ENCODE peak calls at places on chromosomes 13 and 19, in four cellular contexts. F is GM06990, Y is transverse colon, T is IMR-90. W is an unnamed sample.

GRCh38 chr13:28493740-28494536 is 990 bp downstream of the FLT1 start:
- DNase-seq in F (no peak), Y (no peak), T (no peak), W (no peak)

GRCh38 chr13:79810671-79811070 is 329.7 kb downstream of the NDFIP2 start:
- DNase-seq in F (no peak), Y (no peak), T (peak), W (no peak)

GRCh38 chr13:98293570-98294142 is 116.6 kb upstream of the RNF113B start:
- DNase-seq in F (no peak), Y (no peak), T (peak), W (no peak)

GRCh38 chr19:55069137-55069858 is 6.3 kb upstream of the RDH13 start:
- DNase-seq in F (no peak), Y (peak), T (no peak), W (no peak)

GRCh38 chr19:50780753-50781480 is 9.3 kb upstream of the ACP4 start:
- DNase-seq in F (no peak), Y (no peak), T (no peak), W (no peak)

GRCh38 chr13:24232474-24232873 is 72.0 kb downstream of the SPATA13 start:
- DNase-seq in F (no peak), Y (no peak), T (no peak), W (no peak)

GRCh38 chr13:102558029-102558428 is 38.8 kb upstream of the TPP2 start:
- DNase-seq in F (no peak), Y (no peak), T (no peak), W (no peak)

GRCh38 chr13:79549355-79550106 is 68.6 kb downstream of the NDFIP2 start:
- DNase-seq in F (no peak), Y (no peak), T (peak), W (no peak)

GRCh38 chr13:32783067-32783466 is 196.8 kb downstream of the PDS5B start:
- DNase-seq in F (no peak), Y (no peak), T (peak), W (no peak)

GRCh38 chr13:30486230-30487074 is 20.7 kb upstream of the HMGB1 start:
- DNase-seq in F (no peak), Y (peak), T (no peak), W (no peak)

GRCh38 chr19:3142292-3142670 is 6.4 kb downstream of the GNA15 start:
- DNase-seq in F (no peak), Y (no peak), T (peak), W (peak)

GRCh38 chr13:41660426-41660825 is 203.1 kb downstream of the RGCC start:
- DNase-seq in F (no peak), Y (no peak), T (no peak), W (no peak)

GRCh38 chr13:67048084-67048792 is 181.9 kb downstream of the PCDH9 start:
- DNase-seq in F (no peak), Y (no peak), T (peak), W (no peak)

GRCh38 chr13:108897955-108898354 is 268.5 kb downstream of the MYO16 start:
- DNase-seq in F (no peak), Y (no peak), T (peak), W (peak)

GRCh38 chr13:51523082-51523518 is 61.2 kb upstream of the WDFY2 start:
- DNase-seq in F (no peak), Y (peak), T (peak), W (peak)

GRCh38 chr13:75458696-75459422 is 23.1 kb downstream of the TBC1D4 start:
- DNase-seq in F (peak), Y (peak), T (no peak), W (no peak)

GRCh38 chr13:44484562-44485164 is 91.5 kb downstream of the TSC22D1 start:
- DNase-seq in F (peak), Y (no peak), T (no peak), W (no peak)

GRCh38 chr19:44142014-44142523 is 715 bp downstream of the ZNF234 start:
- DNase-seq in F (no peak), Y (no peak), T (peak), W (peak)

GRCh38 chr13:94419304-94419943 is 60.1 kb downstream of the DCT start:
- DNase-seq in F (peak), Y (no peak), T (peak), W (peak)

GRCh38 chr19:41189425-41190065 is 3.5 kb upstream of the CYP2S1 start:
- DNase-seq in F (no peak), Y (no peak), T (no peak), W (no peak)

GRCh38 chr13:69324109-69324886 is 783.3 kb upstream of the ATXN8OS start:
- DNase-seq in F (no peak), Y (no peak), T (no peak), W (no peak)

GRCh38 chr19:15288146-15288963 is 44.0 kb downstream of the BRD4 start:
- DNase-seq in F (peak), Y (no peak), T (peak), W (peak)

GRCh38 chr19:10205636-10206035 is 10.9 kb upstream of the DNMT1 start:
- DNase-seq in F (no peak), Y (no peak), T (no peak), W (peak)

GRCh38 chr19:46081928-46082727 is 41.3 kb upstream of the IGFL4 start:
- DNase-seq in F (no peak), Y (no peak), T (peak), W (peak)

GRCh38 chr13:39776439-39776838 is 121.0 kb downstream of the COG6 start:
- DNase-seq in F (no peak), Y (no peak), T (peak), W (no peak)

GRCh38 chr19:38139122-38139521 is 84.9 kb downstream of the DPF1 start:
- DNase-seq in F (no peak), Y (no peak), T (no peak), W (no peak)

DNA sequence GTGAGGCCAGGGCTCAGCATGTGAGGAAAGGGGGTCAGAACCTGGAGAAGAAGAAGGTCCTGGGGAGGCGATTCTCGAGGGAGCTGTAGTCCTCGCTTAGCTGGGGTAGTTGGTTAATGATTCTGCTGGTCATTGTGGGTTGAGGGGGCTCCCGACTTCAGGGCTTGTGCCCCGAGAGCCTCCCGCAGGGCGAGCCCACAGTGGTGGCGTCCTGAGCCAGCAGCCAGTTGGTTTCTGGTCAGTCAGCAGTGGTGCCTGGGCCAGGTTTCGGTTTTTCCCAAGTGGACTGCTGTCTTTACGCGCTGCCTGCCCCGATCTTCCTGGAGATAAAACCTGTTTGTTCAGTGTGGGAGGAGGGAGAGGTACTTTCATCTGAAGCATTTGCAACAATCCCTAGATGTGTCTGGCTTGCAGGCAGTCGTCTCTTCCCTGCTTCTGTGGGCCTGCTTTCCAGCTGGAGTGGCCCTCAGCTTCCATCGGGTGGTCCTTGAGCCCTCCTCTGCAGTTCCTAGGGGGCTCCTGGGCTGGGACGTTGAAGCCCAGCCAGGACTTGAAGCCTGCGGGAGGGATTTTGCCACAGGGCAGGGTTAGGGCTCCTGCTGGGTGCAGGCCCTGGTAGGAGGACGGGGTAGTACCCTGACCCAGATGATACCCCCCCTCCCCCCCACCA is 3.2 kb downstream of the PTBP1 start:
- DNase-seq in F (no peak), Y (peak), T (no peak), W (no peak)
- H3K4me3 ChIP-seq in F (peak), Y (peak), T (no peak), W (peak)

DNA sequence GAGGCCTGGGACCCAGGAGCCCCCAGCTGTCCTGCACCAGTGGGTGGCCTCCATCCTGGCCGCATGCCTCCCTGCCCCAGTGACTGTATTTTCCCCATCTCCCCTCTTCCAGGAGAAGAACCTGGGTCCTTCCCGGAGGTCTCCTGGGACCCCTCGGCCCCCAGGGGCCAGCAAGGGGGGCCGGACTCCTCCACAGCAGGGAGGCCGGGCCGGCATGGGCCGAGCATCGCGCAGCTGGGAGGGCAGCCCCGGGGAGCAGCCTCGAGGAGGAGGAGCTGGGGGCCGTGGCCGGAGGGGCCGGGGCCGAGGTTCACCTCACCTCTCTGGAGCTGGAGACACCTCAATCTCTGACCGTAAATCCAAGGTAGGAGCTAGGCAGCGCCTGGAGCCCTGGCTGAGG is 4.2 kb downstream of the CCDC9 start:
- DNase-seq in F (no peak), Y (no peak), T (no peak), W (no peak)
- H3K4me3 ChIP-seq in F (no peak), Y (no peak), T (no peak), W (no peak)

GRCh38 chr13:113804703-113805430 is 45.8 kb downstream of the TMEM255B start:
- DNase-seq in F (no peak), Y (no peak), T (no peak), W (no peak)

GRCh38 chr13:113805431-113806103 is 46.5 kb downstream of the TMEM255B start:
- DNase-seq in F (no peak), Y (no peak), T (no peak), W (no peak)

GRCh38 chr13:113808058-113808834 is 49.2 kb downstream of the TMEM255B start:
- DNase-seq in F (no peak), Y (no peak), T (no peak), W (no peak)

GRCh38 chr13:113806104-113806471 is 47.1 kb downstream of the TMEM255B start:
- DNase-seq in F (no peak), Y (no peak), T (no peak), W (no peak)

GRCh38 chr13:113806526-113806925 is 47.5 kb downstream of the TMEM255B start:
- DNase-seq in F (no peak), Y (no peak), T (no peak), W (no peak)
- H3K4me3 ChIP-seq in F (no peak), Y (no peak), T (no peak), W (no peak)

GRCh38 chr13:111556496-111556895 is 236.1 kb downstream of the TEX29 start:
- DNase-seq in F (no peak), Y (no peak), T (no peak), W (no peak)

GRCh38 chr13:111561091-111561778 is 240.8 kb downstream of the TEX29 start:
- DNase-seq in F (no peak), Y (no peak), T (no peak), W (no peak)

GRCh38 chr13:111557921-111558699 is 237.7 kb downstream of the TEX29 start:
- DNase-seq in F (no peak), Y (no peak), T (no peak), W (no peak)

GRCh38 chr13:111558700-111559088 is 238.3 kb downstream of the TEX29 start:
- DNase-seq in F (no peak), Y (no peak), T (no peak), W (no peak)

GRCh38 chr13:111559612-111560423 is 239.4 kb downstream of the TEX29 start:
- DNase-seq in F (no peak), Y (no peak), T (no peak), W (no peak)
- H3K4me3 ChIP-seq in F (no peak), Y (no peak), T (no peak), W (no peak)

GRCh38 chr13:21342699-21343442 is 116.2 kb downstream of the ZDHHC20 start:
- DNase-seq in F (no peak), Y (no peak), T (no peak), W (no peak)

GRCh38 chr13:21347753-21348318 is 111.3 kb downstream of the ZDHHC20 start:
- DNase-seq in F (no peak), Y (no peak), T (no peak), W (no peak)

GRCh38 chr13:21341637-21342422 is 117.3 kb downstream of the ZDHHC20 start:
- DNase-seq in F (no peak), Y (no peak), T (no peak), W (no peak)

GRCh38 chr13:21344662-21345176 is 114.4 kb downstream of the ZDHHC20 start:
- DNase-seq in F (peak), Y (no peak), T (no peak), W (no peak)

GRCh38 chr13:21343659-21344058 is 115.4 kb downstream of the ZDHHC20 start:
- DNase-seq in F (no peak), Y (no peak), T (no peak), W (no peak)
- H3K4me3 ChIP-seq in F (no peak), Y (no peak), T (no peak), W (no peak)

DNA sequence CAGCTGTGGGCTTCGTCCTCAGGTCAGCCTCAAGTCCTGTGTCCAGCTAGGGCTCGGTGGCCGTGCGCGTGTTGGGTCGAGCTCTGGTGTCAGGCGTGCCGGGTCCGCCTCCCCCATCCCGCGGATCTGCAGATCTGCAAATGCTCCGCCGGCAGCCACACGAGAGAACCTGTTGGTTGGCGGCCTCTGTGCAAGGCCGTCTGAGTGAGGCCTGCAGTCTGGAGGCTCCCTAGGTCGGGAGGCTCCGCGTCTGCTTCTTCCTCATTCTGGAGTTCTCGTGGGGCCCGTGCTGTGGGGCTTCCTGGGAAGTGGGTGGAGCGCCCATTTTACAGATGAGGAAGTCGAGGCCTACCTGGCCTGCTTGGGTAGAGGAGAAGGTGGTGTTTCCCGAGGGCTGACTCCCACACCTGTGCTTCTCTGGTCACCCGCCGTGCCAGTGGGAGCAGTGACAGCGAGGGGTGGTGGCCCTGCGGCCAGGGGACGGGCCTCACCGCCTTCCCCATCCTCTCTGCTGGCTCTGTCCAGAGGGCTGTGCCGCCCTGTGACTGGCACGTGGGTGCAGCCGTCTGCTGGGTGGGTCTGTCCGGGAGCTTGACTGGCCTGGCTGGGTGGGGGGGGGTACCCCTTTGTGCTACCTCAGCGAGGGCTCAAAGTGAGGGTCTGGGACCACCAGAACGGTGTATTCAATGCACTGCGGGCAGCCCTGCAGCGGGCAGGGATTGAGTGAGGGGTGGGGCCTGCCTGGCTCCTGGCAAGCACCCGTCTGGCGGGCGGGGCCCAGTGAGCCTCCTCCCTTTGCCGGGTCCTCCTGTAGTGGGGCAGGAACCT is 3.3 kb downstream of the CSNK1G2 start:
- DNase-seq in F (peak), Y (peak), T (no peak), W (no peak)
- H3K4me3 ChIP-seq in F (no peak), Y (no peak), T (no peak), W (no peak)

GRCh38 chr19:16586477-16586871 is 14.3 kb upstream of the SLC35E1 start:
- DNase-seq in F (no peak), Y (no peak), T (no peak), W (no peak)

GRCh38 chr19:16587031-16588023 is 15.1 kb upstream of the SLC35E1 start:
- DNase-seq in F (peak), Y (peak), T (peak), W (no peak)

GRCh38 chr19:16585808-16586476 is 13.7 kb upstream of the SLC35E1 start:
- DNase-seq in F (peak), Y (peak), T (peak), W (no peak)

GRCh38 chr19:16582486-16583261 is 10.5 kb upstream of the SLC35E1 start:
- DNase-seq in F (no peak), Y (no peak), T (no peak), W (no peak)

DNA sequence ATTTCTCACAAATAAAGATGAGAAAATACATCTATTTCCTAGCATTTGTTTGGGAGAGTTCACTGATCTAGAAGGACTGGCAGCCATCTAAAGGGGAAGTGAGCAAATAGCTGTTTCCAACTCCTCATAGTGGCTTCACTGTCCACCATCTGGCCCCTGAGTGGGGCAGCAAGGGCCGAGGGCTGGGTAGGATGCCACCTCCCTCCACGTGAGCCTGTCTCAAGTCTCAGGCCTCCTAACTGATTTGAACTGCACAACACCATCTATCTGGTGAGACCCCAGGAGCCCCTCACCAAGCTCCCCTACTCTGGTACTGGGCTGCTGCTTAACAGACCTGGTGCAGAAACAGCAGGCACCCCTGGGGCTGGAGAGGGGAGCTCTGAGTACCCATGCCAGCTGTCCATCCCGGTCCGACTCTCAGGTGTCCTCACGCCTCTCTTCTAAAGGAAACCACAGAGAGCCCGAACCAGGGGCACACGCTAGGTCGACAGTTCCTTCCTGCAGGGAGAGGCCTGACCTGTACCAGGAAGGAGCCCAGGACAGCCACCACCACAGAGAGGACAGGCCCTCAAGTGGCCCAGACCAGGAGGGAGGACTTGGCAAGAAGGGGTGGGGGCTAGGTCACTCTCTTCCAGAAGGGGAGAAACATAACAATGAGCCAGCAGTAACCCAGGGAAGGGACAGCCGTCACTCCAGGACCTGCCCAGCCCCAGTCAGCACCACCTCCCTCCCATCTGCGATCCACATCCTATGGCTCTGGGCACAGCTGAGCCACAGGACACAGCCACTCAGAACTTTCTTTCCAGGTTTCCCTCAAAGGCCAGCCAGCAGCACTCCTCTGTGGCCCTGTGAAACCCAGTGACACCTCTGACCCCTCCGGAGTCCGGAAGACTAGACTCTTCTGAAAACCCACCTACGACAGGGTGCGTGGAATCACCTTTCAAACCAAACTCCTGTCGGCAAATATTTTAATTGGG is 12.9 kb upstream of the SLC35E1 start:
- DNase-seq in F (peak), Y (no peak), T (no peak), W (no peak)
- H3K4me3 ChIP-seq in F (peak), Y (peak), T (no peak), W (no peak)

W was measured in MG63.